ENCODE peak calls at places on chromosome 20, in seven cellular contexts. H, M, B, V, X, U and Z are unnamed samples.

GRCh38 chr20:39935921-39936320 is 753.1 kb downstream of the MAFB start:
- DNase-seq in X (no peak), H (no peak), M (no peak), B (no peak), V (no peak), U (no peak), Z (no peak)

GRCh38 chr20:326645-327031 is 1.3 kb downstream of the SOX12 start:
- DNase-seq in V (no peak), B (no peak), U (no peak), M (no peak), X (no peak), H (no peak), Z (no peak)

GRCh38 chr20:3815703-3816315 is 4.5 kb upstream of the AP5S1 start:
- DNase-seq in X (no peak), V (no peak), M (no peak), B (no peak), U (no peak), H (no peak), Z (no peak)

GRCh38 chr20:7792131-7792869 is 148.0 kb downstream of the HAO1 start:
- DNase-seq in H (no peak), V (no peak), X (no peak), M (no peak), B (no peak), U (no peak), Z (no peak)

GRCh38 chr20:23671479-23671878 is 17.4 kb downstream of the CST4 start:
- DNase-seq in V (no peak), B (no peak), U (no peak), X (no peak), M (no peak), H (no peak), Z (no peak)

GRCh38 chr20:36744764-36745191 is 1.1 kb downstream of the NDRG3 start:
- DNase-seq in M (peak), H (no peak), V (no peak), B (no peak), U (no peak), X (peak), Z (peak)

GRCh38 chr20:46683939-46684750 is 5.1 kb downstream of the TP53RK start:
- DNase-seq in M (peak), V (no peak), B (peak), U (no peak), H (no peak), X (no peak), Z (peak)

GRCh38 chr20:10268636-10269035 is 50.0 kb downstream of the SNAP25 start:
- DNase-seq in M (no peak), B (no peak), U (no peak), V (no peak), X (no peak), H (no peak), Z (no peak)

GRCh38 chr20:50710492-50711063 is 19.2 kb upstream of the RIPOR3 start:
- DNase-seq in B (no peak), U (peak), V (no peak), H (no peak), M (no peak), X (no peak), Z (no peak)

GRCh38 chr20:36214684-36215256 is 21.5 kb upstream of the AAR2 start:
- DNase-seq in H (no peak), M (peak), U (peak), B (no peak), V (no peak), X (peak), Z (peak)

GRCh38 chr20:49635171-49635570 is 67.2 kb upstream of the PTGIS start:
- DNase-seq in H (no peak), B (no peak), M (no peak), U (no peak), X (peak), V (no peak), Z (no peak)

GRCh38 chr20:226958-227357 is at the start of gene DEFB129:
- DNase-seq in X (no peak), H (no peak), M (no peak), B (no peak), U (no peak), V (no peak), Z (no peak)

GRCh38 chr20:60262967-60263603 is 304.9 kb downstream of the CDH26 start:
- DNase-seq in B (peak), H (no peak), M (peak), X (peak), U (peak), V (no peak), Z (no peak)

GRCh38 chr20:41358717-41359116 is 7.9 kb downstream of the EMILIN3 start:
- DNase-seq in V (no peak), B (no peak), X (no peak), M (no peak), U (peak), H (no peak), Z (no peak)

GRCh38 chr20:37336369-37337207 is 9.4 kb upstream of the SRC start:
- DNase-seq in X (peak), V (peak), H (no peak), B (no peak), M (peak), U (no peak), Z (no peak)

GRCh38 chr20:25686081-25687077 is 10.3 kb downstream of the ZNF337 start:
- DNase-seq in V (no peak), B (no peak), U (no peak), M (no peak), X (no peak), H (no peak), Z (peak)

GRCh38 chr20:41150664-41151063 is 13.3 kb downstream of the PLCG1 start:
- DNase-seq in H (no peak), M (peak), U (no peak), X (no peak), B (no peak), V (no peak), Z (no peak)

GRCh38 chr20:10090588-10091166 is 55.9 kb downstream of the ANKEF1 start:
- DNase-seq in V (no peak), H (peak), B (no peak), U (peak), X (peak), M (peak), Z (peak)

GRCh38 chr20:23048283-23049200 is 930 bp downstream of the THBD start:
- DNase-seq in H (no peak), M (no peak), X (no peak), B (peak), V (no peak), U (no peak), Z (peak)

GRCh38 chr20:16615199-16615598 is 42.0 kb upstream of the KIF16B start:
- DNase-seq in X (peak), H (no peak), V (no peak), U (no peak), B (no peak), M (no peak), Z (no peak)

GRCh38 chr20:23245553-23246128 is 105.0 kb upstream of the NXT1 start:
- DNase-seq in V (peak), X (no peak), M (peak), B (peak), H (no peak), U (peak), Z (peak)

GRCh38 chr20:34473262-34473883 is 42.8 kb upstream of the DYNLRB1 start:
- DNase-seq in V (no peak), X (peak), B (peak), H (peak), M (peak), U (peak), Z (no peak)

GRCh38 chr20:49166534-49167449 is 21.3 kb downstream of the STAU1 start:
- DNase-seq in M (no peak), B (no peak), X (no peak), U (no peak), H (no peak), V (no peak), Z (no peak)

GRCh38 chr20:24450646-24451376 is 18.6 kb upstream of the SYNDIG1 start:
- DNase-seq in X (no peak), B (no peak), V (no peak), M (no peak), H (no peak), U (no peak), Z (no peak)

DNA sequence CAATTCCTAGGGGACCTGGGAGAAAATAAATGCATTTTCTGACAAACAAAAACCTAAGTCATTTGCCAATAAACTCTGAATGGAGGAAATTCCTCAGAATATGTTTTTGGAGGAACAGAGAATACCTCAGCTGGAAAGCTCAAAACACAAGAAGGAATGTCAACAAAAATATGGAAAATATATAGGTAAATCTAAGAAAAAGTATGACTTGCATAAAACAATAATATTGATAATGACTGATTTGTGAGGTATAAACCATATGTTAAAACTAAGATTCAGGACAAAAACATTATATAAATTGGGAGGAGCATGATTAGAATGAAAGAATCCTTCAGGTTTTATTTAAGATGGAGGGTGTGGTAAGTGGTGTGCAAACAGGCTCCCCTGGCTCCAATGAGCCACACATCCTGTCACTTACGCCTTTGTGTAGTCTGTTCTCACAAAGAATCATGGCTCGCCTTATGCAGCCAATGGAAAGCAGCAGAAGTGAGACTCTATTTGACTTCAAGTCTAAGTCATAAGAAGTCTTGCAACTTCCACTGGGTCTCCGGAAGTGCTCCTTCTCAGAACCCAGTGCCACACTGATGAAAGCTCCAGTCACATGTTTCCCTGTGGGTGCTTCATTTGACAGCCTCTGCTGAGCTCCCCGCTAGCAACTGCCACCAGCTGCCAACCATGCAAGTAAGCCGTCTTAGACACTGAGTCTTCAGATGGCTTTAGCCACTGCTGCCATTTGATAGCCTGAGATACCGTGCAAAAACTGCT is 8.1 kb downstream of the CFAP61 start:
- DNase-seq in H (no peak), X (no peak), V (no peak), M (no peak), B (no peak), U (no peak), Z (no peak)
- TF ChIP-seq JUND in H (no peak), X (no peak), V (no peak), M (no peak), B (no peak), U (no peak), Z (no peak)

GRCh38 chr20:45312241-45312640 is 4.1 kb upstream of the MATN4 start:
- DNase-seq in M (peak), H (no peak), V (no peak), B (peak), X (no peak), U (no peak), Z (no peak)
- TF ChIP-seq JUND in M (no peak), H (no peak), V (no peak), B (no peak), X (no peak), U (no peak), Z (no peak)

GRCh38 chr20:63687419-63688233 is 8.8 kb upstream of the TNFRSF6B start:
- DNase-seq in H (no peak), M (no peak), U (no peak), B (no peak), X (no peak), V (no peak), Z (no peak)

GRCh38 chr20:63685269-63686026 is 11.0 kb upstream of the TNFRSF6B start:
- DNase-seq in H (no peak), U (no peak), X (no peak), M (no peak), B (no peak), V (no peak), Z (no peak)

GRCh38 chr20:63688234-63689045 is 8.0 kb upstream of the TNFRSF6B start:
- DNase-seq in U (no peak), H (no peak), X (no peak), B (no peak), M (no peak), V (no peak), Z (no peak)

GRCh38 chr20:63686094-63686491 is 10.4 kb upstream of the TNFRSF6B start:
- DNase-seq in U (no peak), H (no peak), X (no peak), B (no peak), M (no peak), V (no peak), Z (no peak)

DNA sequence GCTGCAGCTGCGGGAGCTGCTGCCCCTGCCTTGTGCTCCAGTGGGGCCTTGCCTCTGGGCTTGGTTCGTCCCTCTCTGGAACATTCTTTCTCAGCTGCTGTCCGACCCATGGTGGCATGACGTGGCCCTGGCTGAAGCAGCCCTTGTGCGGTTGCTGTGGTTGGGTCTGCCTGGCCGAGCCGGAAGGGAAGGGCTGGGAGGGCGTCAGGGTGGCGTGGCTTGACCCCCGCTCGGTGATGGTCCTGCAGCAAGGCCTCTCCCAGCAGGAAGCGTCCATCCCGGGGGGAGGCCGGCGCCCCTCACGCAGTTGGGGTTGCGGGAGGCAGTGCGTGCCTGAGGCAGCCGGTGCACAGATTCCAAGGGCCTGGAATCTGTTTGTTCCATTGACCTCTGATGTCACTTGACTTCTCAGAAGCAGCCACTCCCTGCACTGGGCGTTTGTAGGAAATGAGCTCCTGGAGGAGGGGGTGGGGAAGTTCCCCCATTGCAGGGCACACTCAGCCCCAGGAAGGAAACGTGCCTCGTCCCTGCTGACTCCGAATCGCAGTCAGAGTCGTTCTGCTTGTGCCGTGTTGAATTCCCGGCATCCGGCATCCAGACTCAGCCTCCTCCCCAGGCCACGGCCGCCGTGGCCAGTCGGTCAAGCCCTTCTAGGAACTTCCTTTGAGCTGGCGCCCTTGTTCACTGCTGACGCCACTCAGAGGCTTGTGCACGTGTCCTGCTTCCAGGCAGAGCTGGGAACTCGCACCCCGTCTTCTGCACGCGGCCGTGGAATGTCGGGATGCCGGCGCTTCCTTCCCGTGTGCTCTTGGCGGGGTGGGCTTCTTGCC is 9.7 kb upstream of the TNFRSF6B start:
- DNase-seq in X (no peak), V (no peak), B (no peak), U (no peak), M (no peak), H (peak), Z (no peak)
- TF ChIP-seq JUND in X (no peak), V (no peak), B (no peak), U (no peak), M (no peak), H (no peak), Z (no peak)

GRCh38 chr20:38789503-38790209 is 15.8 kb upstream of the PPP1R16B start:
- DNase-seq in B (no peak), U (no peak), M (no peak), H (peak), X (no peak), V (no peak), Z (no peak)

GRCh38 chr20:38791291-38791690 is 14.2 kb upstream of the PPP1R16B start:
- DNase-seq in U (no peak), H (no peak), M (no peak), B (no peak), X (no peak), V (no peak), Z (no peak)

GRCh38 chr20:38791940-38792339 is 13.6 kb upstream of the PPP1R16B start:
- DNase-seq in U (no peak), B (no peak), V (no peak), H (no peak), M (no peak), X (no peak), Z (no peak)

GRCh38 chr20:38787870-38788269 is 17.6 kb upstream of the PPP1R16B start:
- DNase-seq in B (no peak), U (no peak), X (no peak), V (no peak), M (no peak), H (no peak), Z (no peak)

GRCh38 chr20:38790210-38791053 is 15.1 kb upstream of the PPP1R16B start:
- DNase-seq in B (no peak), M (peak), V (no peak), X (peak), U (peak), H (peak), Z (peak)
- TF ChIP-seq JUND in B (no peak), M (no peak), V (no peak), X (no peak), U (no peak), H (no peak), Z (no peak)

DNA sequence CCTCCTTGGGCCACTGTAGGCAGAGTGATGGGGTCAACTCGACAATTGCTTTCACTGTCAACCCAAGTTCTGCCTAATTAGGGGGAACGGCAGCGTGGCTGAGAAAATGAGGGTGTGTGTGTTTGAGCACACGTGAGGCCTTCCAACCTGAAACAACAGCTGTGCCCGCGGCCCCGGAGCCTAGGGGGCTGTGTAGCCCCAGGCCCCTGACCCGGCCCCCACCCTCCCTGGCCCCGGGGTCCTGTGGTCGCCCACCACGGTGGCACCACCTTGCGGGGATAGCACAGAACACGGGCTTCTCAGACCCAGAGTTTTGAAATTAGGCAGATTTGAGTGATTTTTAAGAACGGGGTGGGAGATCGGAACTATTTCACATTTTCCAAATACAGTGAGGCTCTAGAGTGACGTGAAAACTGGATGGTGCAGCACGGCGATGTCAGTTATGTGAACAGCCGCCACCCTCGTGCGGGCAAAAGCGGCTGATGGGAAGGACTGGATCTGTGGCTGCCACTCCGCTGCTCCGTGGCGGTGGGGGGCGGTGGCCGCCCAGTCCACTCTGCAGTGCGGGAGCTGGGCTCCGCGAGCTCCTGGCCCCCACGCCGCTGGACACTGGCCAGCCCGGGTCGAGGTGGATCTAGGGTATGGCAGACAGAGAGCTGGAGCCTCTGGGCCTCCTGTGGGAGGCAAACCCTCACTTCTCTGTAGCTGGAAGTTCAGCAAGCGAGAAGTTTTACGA is 17.2 kb upstream of the BHLHE23 start:
- DNase-seq in M (no peak), X (no peak), V (no peak), B (no peak), U (no peak), H (no peak), Z (no peak)
- TF ChIP-seq JUND in M (no peak), X (no peak), V (no peak), B (no peak), U (no peak), H (no peak), Z (no peak)

GRCh38 chr20:59258103-59258705 is 42.2 kb upstream of the EDN3 start:
- DNase-seq in H (no peak), X (no peak), B (no peak), M (no peak), V (no peak), U (no peak), Z (no peak)

GRCh38 chr20:59253779-59254319 is 46.6 kb upstream of the EDN3 start:
- DNase-seq in B (no peak), X (peak), M (no peak), H (no peak), U (no peak), V (no peak), Z (peak)

GRCh38 chr20:59255256-59255655 is 45.2 kb upstream of the EDN3 start:
- DNase-seq in U (no peak), M (no peak), H (no peak), B (no peak), V (no peak), X (no peak), Z (no peak)

GRCh38 chr20:59250293-59250692 is 50.1 kb upstream of the EDN3 start:
- DNase-seq in M (no peak), X (no peak), U (no peak), B (no peak), V (no peak), H (no peak), Z (no peak)

GRCh38 chr20:59253325-59253724 is 47.1 kb upstream of the EDN3 start:
- DNase-seq in U (no peak), B (no peak), X (no peak), V (no peak), H (no peak), M (no peak), Z (no peak)
- TF ChIP-seq JUND in U (no peak), B (no peak), X (no peak), V (no peak), H (no peak), M (no peak), Z (no peak)

DNA sequence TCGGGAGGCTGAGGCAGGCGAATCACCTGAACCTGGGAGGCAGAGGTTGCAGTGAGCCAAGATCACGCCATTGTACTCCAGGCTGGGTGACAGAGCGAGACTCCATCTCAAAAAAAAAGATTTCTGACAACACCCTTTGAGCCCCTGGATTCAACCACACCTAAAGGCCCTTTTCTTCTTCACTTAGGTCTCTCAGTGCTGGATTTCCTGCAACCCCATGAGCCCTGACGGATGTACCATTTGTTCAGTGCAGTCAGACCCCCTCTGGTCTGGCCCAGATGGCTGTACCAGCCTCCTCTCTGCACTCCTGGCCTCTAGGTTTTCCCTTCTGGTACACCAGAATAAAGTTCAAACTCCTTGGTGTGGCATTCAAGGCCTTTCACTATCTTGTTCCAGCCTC is 9.1 kb upstream of the NOL4L start:
- DNase-seq in U (no peak), H (no peak), X (no peak), V (no peak), B (no peak), M (no peak), Z (no peak)
- TF ChIP-seq JUND in U (no peak), H (no peak), X (no peak), V (no peak), B (no peak), M (no peak), Z (no peak)

GRCh38 chr20:12327205-12327604 is 409.5 kb downstream of the BTBD3 start:
- DNase-seq in V (no peak), H (no peak), U (no peak), M (no peak), B (no peak), X (no peak), Z (no peak)

GRCh38 chr20:12316794-12317193 is 399.1 kb downstream of the BTBD3 start:
- DNase-seq in X (no peak), H (no peak), B (no peak), V (no peak), M (no peak), U (no peak), Z (no peak)

GRCh38 chr20:12318043-12318442 is 400.4 kb downstream of the BTBD3 start:
- DNase-seq in U (no peak), X (no peak), M (no peak), V (no peak), H (no peak), B (no peak), Z (no peak)

GRCh38 chr20:12321746-12322145 is 404.1 kb downstream of the BTBD3 start:
- DNase-seq in V (no peak), U (no peak), M (no peak), X (no peak), B (no peak), H (no peak), Z (no peak)
- TF ChIP-seq JUND in V (no peak), U (no peak), M (no peak), X (no peak), B (no peak), H (no peak), Z (no peak)